ENCODE peak calls at places on chromosomes 2 and 18, in seven cellular contexts. E, V, B, A, I, U and C are unnamed samples.

GRCh38 chr2:130882111-130882510 is 45.4 kb downstream of the ARHGEF4 start:
- DNase-seq in E (no peak), V (no peak), B (no peak), A (no peak), I (no peak), U (no peak), C (no peak)

GRCh38 chr2:158994920-158995676 is 26.7 kb downstream of the TANC1 start:
- DNase-seq in E (peak; percentile 32), V (no peak), B (no peak), A (peak; percentile 35), I (no peak), U (no peak), C (no peak)

GRCh38 chr2:175536059-175536458 is 354.5 kb upstream of the ATP5MC3 start:
- DNase-seq in E (no peak), V (no peak), B (no peak), A (no peak), I (no peak), U (no peak), C (no peak)

GRCh38 chr2:230890696-230891095 is 26.0 kb downstream of the ITM2C start:
- DNase-seq in E (no peak), V (no peak), B (no peak), A (no peak), I (no peak), U (no peak), C (no peak)

GRCh38 chr2:31335921-31336570 is 78.5 kb downstream of the XDH start:
- DNase-seq in E (no peak), V (no peak), B (no peak), A (peak; percentile 95), I (no peak), U (peak; percentile 86), C (no peak)

GRCh38 chr2:213220967-213221603 is 63.2 kb upstream of the SPAG16 start:
- DNase-seq in E (no peak), V (no peak), B (no peak), A (no peak), I (no peak), U (no peak), C (no peak)

GRCh38 chr2:48855142-48855541 is 99.6 kb upstream of the LHCGR start:
- DNase-seq in E (no peak), V (no peak), B (no peak), A (no peak), I (no peak), U (peak; percentile 71), C (no peak)

GRCh38 chr18:42192251-42193248 is 237.5 kb downstream of the PIK3C3 start:
- DNase-seq in E (no peak), V (no peak), B (no peak), A (no peak), I (no peak), U (no peak), C (no peak)

GRCh38 chr2:43569921-43570320 is 25.9 kb downstream of the THADA start:
- DNase-seq in E (no peak), V (no peak), B (no peak), A (no peak), I (no peak), U (no peak), C (no peak)

GRCh38 chr2:20585710-20586378 is 65.1 kb downstream of the HS1BP3 start:
- DNase-seq in E (no peak), V (no peak), B (no peak), A (no peak), I (no peak), U (no peak), C (no peak)

GRCh38 chr2:44549099-44549471 is 187.3 kb downstream of the CAMKMT start:
- DNase-seq in E (peak; percentile 66), V (no peak), B (no peak), A (peak; percentile 95), I (no peak), U (peak; percentile 78), C (no peak)

GRCh38 chr2:45170976-45171514 is 161.8 kb upstream of the SIX2 start:
- DNase-seq in E (no peak), V (no peak), B (no peak), A (no peak), I (no peak), U (no peak), C (no peak)